ENCODE peak calls at places on chromosome 1, in five cellular contexts. U, D, Z, C and I are unnamed samples.

GRCh38 chr1:239247299-239247698 is 139.1 kb upstream of the CHRM3 start:
- DNase-seq in D (no peak), C (no peak), U (no peak), Z (no peak), I (no peak)

GRCh38 chr1:172588296-172589291 is 55.6 kb downstream of the SUCO start:
- DNase-seq in Z (no peak), U (no peak), D (peak; percentile 93), C (no peak), I (no peak)

GRCh38 chr1:24052119-24052695 is 59.7 kb downstream of the MYOM3 start:
- DNase-seq in C (no peak), U (no peak), Z (no peak), D (no peak), I (no peak)

GRCh38 chr1:32828341-32828740 is 10.9 kb downstream of the S100PBP start:
- DNase-seq in D (no peak), U (no peak), C (no peak), Z (no peak), I (no peak)

GRCh38 chr1:159945483-159946241 is at the start of gene IGSF9:
- DNase-seq in D (peak; percentile 30), Z (no peak), C (peak; percentile 96), U (peak; percentile 94), I (no peak)

GRCh38 chr1:158112994-158113758 is 67.5 kb upstream of the CD1D start:
- DNase-seq in C (peak; percentile 87), D (no peak), Z (no peak), U (peak; percentile 42), I (no peak)

GRCh38 chr1:119720866-119721440 is 9.2 kb downstream of the PHGDH start:
- DNase-seq in U (no peak), Z (no peak), C (no peak), D (peak; percentile 21), I (no peak)

GRCh38 chr1:232459826-232460225 is 170.1 kb downstream of the SIPA1L2 start:
- DNase-seq in Z (no peak), U (no peak), C (no peak), D (no peak), I (no peak)

GRCh38 chr1:89405275-89405929 is 41.5 kb downstream of the GBP6 start:
- DNase-seq in C (no peak), Z (no peak), U (no peak), D (no peak), I (no peak)

GRCh38 chr1:27689423-27690173 is 17.6 kb upstream of the IFI6 start:
- DNase-seq in Z (no peak), C (no peak), D (peak; percentile 63), U (no peak), I (no peak)

GRCh38 chr1:169529068-169529642 is 43.4 kb upstream of the SLC19A2 start:
- DNase-seq in Z (no peak), C (no peak), D (no peak), U (no peak), I (no peak)

GRCh38 chr1:32899586-32900296 is 1.4 kb downstream of the TMEM54 start:
- DNase-seq in U (no peak), D (no peak), C (peak; percentile 66), Z (no peak), I (no peak)

GRCh38 chr1:203045821-203046594 is 19.7 kb downstream of the PPFIA4 start:
- DNase-seq in D (no peak), U (no peak), Z (no peak), C (peak; percentile 95), I (no peak)

GRCh38 chr1:24216254-24216653 is 29.2 kb upstream of the IFNLR1 start:
- DNase-seq in Z (no peak), U (peak; percentile 57), C (peak; percentile 54), D (no peak), I (no peak)

GRCh38 chr1:208243851-208244583 is at the start of gene PLXNA2:
- DNase-seq in Z (no peak), D (peak; percentile 35), C (peak; percentile 94), U (peak; percentile 73), I (no peak)

GRCh38 chr1:229181419-229181818 is 89.5 kb upstream of the RAB4A start:
- DNase-seq in C (no peak), Z (no peak), U (no peak), D (no peak), I (no peak)